ENCODE peak calls at places on chromosomes 2 and 18, in five cellular contexts. S is cardiac muscle cell; K is GM23338; V is transverse colon; M is CD8-positive, alpha-beta T cell. G is an unnamed sample.

GRCh38 chr2:220586980-220587549 is 959.6 kb downstream of the SLC4A3 start:
- DNase-seq in S (no peak), K (no peak), V (no peak), M (no peak), G (no peak)

GRCh38 chr2:80292474-80292873 is 12.1 kb downstream of the LRRTM1 start:
- DNase-seq in S (no peak), K (no peak), V (no peak), M (no peak), G (no peak)

GRCh38 chr18:35616664-35617423 is 35.3 kb downstream of the GALNT1 start:
- DNase-seq in S (no peak), K (peak; percentile 48), V (peak; percentile 66), M (peak; percentile 10), G (no peak)

GRCh38 chr2:120684225-120684624 is 51.4 kb upstream of the GLI2 start:
- DNase-seq in S (no peak), K (no peak), V (no peak), M (no peak), G (no peak)

GRCh38 chr2:203718087-203718486 is 11.6 kb downstream of the CD28 start:
- DNase-seq in S (peak; percentile 28), K (no peak), V (peak; percentile 41), M (no peak), G (no peak)

GRCh38 chr18:24112464-24112863 is 26.4 kb upstream of the CABYR start:
- DNase-seq in S (no peak), K (no peak), V (no peak), M (no peak), G (no peak)

GRCh38 chr2:73284296-73285161 is at the start of gene FBXO41:
- DNase-seq in S (peak; percentile 47), K (peak; percentile 94), V (peak; percentile 57), M (peak; percentile 26), G (peak; percentile 38)

GRCh38 chr2:211157856-211158463 is 601.6 kb downstream of the CPS1 start:
- DNase-seq in S (peak; percentile 82), K (peak; percentile 88), V (peak; percentile 73), M (peak; percentile 8), G (peak; percentile 32)

GRCh38 chr18:3121256-3121655 is 98.5 kb downstream of the MYOM1 start:
- DNase-seq in S (no peak), K (no peak), V (no peak), M (no peak), G (no peak)

GRCh38 chr2:21038403-21039073 is 5.3 kb downstream of the APOB start:
- DNase-seq in S (no peak), K (no peak), V (no peak), M (no peak), G (no peak)

GRCh38 chr18:78531637-78532036 is 448.0 kb upstream of the SALL3 start:
- DNase-seq in S (no peak), K (no peak), V (no peak), M (no peak), G (no peak)

GRCh38 chr18:21363411-21363810 is 121.4 kb downstream of the GREB1L start:
- DNase-seq in S (no peak), K (no peak), V (no peak), M (no peak), G (no peak)

GRCh38 chr2:6342273-6342920 is 523.3 kb downstream of the CMPK2 start:
- DNase-seq in S (no peak), K (no peak), V (no peak), M (no peak), G (no peak)

GRCh38 chr2:187481543-187481942 is 33.5 kb upstream of the CALCRL start:
- DNase-seq in S (no peak), K (no peak), V (no peak), M (no peak), G (no peak)

GRCh38 chr2:223459328-223459939 is 142.7 kb downstream of the SCG2 start:
- DNase-seq in S (peak; percentile 42), K (peak; percentile 56), V (no peak), M (no peak), G (no peak)

GRCh38 chr2:222440670-222441422 is 16.5 kb downstream of the SGPP2 start:
- DNase-seq in S (no peak), K (no peak), V (no peak), M (no peak), G (no peak)

GRCh38 chr2:237667891-237668290 is 40.5 kb downstream of the LRRFIP1 start:
- DNase-seq in S (no peak), K (no peak), V (no peak), M (no peak), G (peak; percentile 22)

GRCh38 chr18:28855524-28855923 is 678.6 kb upstream of the CDH2 start:
- DNase-seq in S (no peak), K (no peak), V (no peak), M (no peak), G (no peak)

GRCh38 chr18:49285627-49286026 is 174.8 kb downstream of the DYM start:
- DNase-seq in S (no peak), K (no peak), V (no peak), M (no peak), G (no peak)

GRCh38 chr2:20577495-20578235 is 73.2 kb downstream of the HS1BP3 start:
- DNase-seq in S (no peak), K (no peak), V (no peak), M (no peak), G (no peak)

GRCh38 chr2:42954227-42954962 is 162.0 kb upstream of the HAAO start:
- DNase-seq in S (no peak), K (peak; percentile 39), V (no peak), M (no peak), G (no peak)

GRCh38 chr2:54585136-54585535 is 129.0 kb downstream of the SPTBN1 start:
- DNase-seq in S (no peak), K (no peak), V (no peak), M (no peak), G (no peak)

GRCh38 chr2:54582987-54583386 is 126.9 kb downstream of the SPTBN1 start:
- DNase-seq in S (no peak), K (no peak), V (no peak), M (no peak), G (no peak)

GRCh38 chr2:54587439-54588016 is 131.4 kb downstream of the SPTBN1 start:
- DNase-seq in S (no peak), K (no peak), V (no peak), M (no peak), G (no peak)

GRCh38 chr2:54586062-54586982 is 130.2 kb downstream of the SPTBN1 start:
- DNase-seq in S (no peak), K (no peak), V (no peak), M (no peak), G (no peak)

GRCh38 chr2:54584598-54584997 is 128.5 kb downstream of the SPTBN1 start:
- DNase-seq in S (no peak), K (no peak), V (no peak), M (no peak), G (no peak)
- H3K36me3 ChIP-seq in S (no peaks in the 10 kb centered on the region), K (no peaks in the 10 kb centered on the region), V (no peaks in the 10 kb centered on the region), M (no peaks in the 10 kb centered on the region), G (no peaks in the 10 kb centered on the region)

GRCh38 chr2:174428214-174428613 is 32.7 kb downstream of the SCRN3 start:
- DNase-seq in S (no peak), K (no peak), V (no peak), M (no peak), G (no peak)

GRCh38 chr2:174431902-174432301 is 36.4 kb downstream of the SCRN3 start:
- DNase-seq in S (no peak), K (no peak), V (no peak), M (no peak), G (no peak)

GRCh38 chr2:174430066-174430465 is 34.5 kb downstream of the SCRN3 start:
- DNase-seq in S (no peak), K (no peak), V (no peak), M (no peak), G (no peak)
- H3K27ac ChIP-seq in S (no peak overlapping the region), K (no peak overlapping the region), V (no peak overlapping the region), M (no peak overlapping the region), G (no peak overlapping the region)

DNA sequence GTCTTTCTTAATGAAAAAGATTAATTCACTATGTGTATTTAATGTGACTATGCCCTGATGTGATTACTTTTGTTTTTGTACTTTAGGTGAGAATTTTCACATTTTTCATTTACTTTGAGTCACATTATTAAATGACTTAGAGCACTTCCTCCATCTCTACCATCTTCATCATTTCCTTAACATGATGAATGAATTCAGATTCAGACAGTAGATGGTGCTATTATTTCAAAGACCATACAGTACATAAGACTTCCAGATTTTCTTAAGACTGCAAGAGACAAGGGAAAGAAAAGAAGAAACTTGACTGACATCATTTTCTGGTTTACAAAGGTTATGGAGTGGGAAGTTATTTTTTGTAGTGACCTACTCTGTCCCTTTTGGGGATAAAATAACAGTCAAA is 1010.6 kb upstream of the NXPH2 start:
- DNase-seq in S (peak; percentile 21), K (peak; percentile 50), V (no peak), M (no peak), G (no peak)
- TF ChIP-seq CTCF in S (peak; percentile 34), K (peak; percentile 60), V (peak; percentile 21), M (no peak), G (no peak)

DNA sequence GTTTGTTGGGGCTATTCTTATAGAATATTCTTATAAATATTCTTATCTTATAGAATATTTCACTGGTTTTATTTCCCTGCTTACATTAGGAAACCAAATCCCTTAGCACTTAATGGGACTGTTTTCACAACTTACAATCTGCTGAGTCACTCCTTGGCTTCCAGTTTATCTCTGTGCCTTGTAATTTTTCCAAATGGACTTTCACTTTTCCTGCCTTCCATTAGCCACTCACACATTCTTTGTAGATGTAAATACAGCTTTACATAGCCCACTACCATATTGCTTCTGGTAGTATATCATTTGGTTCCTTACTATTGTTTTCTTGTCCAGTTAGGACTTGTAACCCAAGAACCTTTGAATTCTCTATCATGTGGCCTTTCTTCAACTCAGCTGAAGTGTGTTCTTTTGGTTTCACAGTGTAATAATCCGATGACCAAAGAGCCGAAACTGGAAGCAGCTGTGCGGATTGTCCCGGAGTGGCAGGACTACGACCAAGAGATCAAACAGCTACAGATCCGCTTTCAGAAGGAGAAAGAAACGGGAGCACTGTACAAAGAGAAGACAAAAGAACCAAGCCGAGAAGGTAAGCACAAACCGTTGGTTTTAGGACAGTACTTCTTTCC is 96.1 kb downstream of the UGGT1 start:
- DNase-seq in S (no peak), K (no peak), V (no peak), M (no peak), G (no peak)
- H3K36me3 ChIP-seq in S (peaks cover 46% of the 10 kb centered on the region), K (peaks cover 24% of the 10 kb centered on the region), V (peaks cover 36% of the 10 kb centered on the region), M (peaks cover 23% of the 10 kb centered on the region), G (no peaks in the 10 kb centered on the region)

GRCh38 chr2:205770557-205770956 is 88.3 kb downstream of the NRP2 start:
- DNase-seq in S (no peak), K (no peak), V (no peak), M (no peak), G (no peak)

GRCh38 chr2:205769879-205770278 is 87.6 kb downstream of the NRP2 start:
- DNase-seq in S (no peak), K (peak; percentile 29), V (no peak), M (no peak), G (no peak)

GRCh38 chr2:205768341-205768740 is 86.0 kb downstream of the NRP2 start:
- DNase-seq in S (peak; percentile 89), K (no peak), V (no peak), M (no peak), G (no peak)

GRCh38 chr2:205768815-205769493 is 86.7 kb downstream of the NRP2 start:
- DNase-seq in S (no peak), K (no peak), V (no peak), M (no peak), G (no peak)

DNA sequence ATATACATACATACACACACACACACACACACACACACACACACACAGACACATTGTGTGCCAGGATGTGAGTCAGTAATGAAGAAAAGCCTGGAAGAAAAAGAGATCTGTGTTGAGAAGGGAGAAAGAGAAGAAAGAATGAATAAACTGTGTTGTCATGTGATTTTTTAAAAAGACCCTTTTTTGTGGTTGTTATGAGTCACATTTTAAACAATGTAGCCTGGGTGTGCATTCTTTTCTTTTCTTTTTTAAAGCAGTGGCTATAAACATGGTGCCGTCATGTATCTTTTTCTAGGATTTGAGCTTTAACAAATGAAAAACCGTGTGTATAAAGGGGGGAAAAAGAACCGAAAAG is 87.2 kb downstream of the NRP2 start:
- DNase-seq in S (no peak), K (no peak), V (no peak), M (no peak), G (no peak)
- H3K27ac ChIP-seq in S (no peak overlapping the region), K (no peak overlapping the region), V (peak overlapping the region; percentile 86), M (no peak overlapping the region), G (peak overlapping the region; percentile 66)